ENCODE peak calls at places on chromosomes 2 and 18, in four cellular contexts. N is IMR-90, U is right lobe of liver, J is uterus. G is an unnamed sample.

GRCh38 chr2:210261996-210262510 is 36.8 kb upstream of the ACADL start:
- DNase-seq in N (no peak), U (no peak), J (no peak), G (no peak)

GRCh38 chr2:95578529-95578928 is 13.3 kb upstream of the TRIM43 start:
- DNase-seq in N (no peak), U (no peak), J (no peak), G (no peak)

GRCh38 chr2:215003001-215003400 is 135.4 kb downstream of the ABCA12 start:
- DNase-seq in N (peak), U (no peak), J (no peak), G (no peak)

GRCh38 chr18:75207298-75208054 is 1.5 kb downstream of the PTGR3 start:
- DNase-seq in N (peak), U (no peak), J (no peak), G (no peak)

GRCh38 chr2:9655441-9656269 is 24.9 kb upstream of the YWHAQ start:
- DNase-seq in N (peak), U (no peak), J (no peak), G (peak)

GRCh38 chr2:43230981-43231827 is 4.8 kb upstream of the ZFP36L2 start:
- DNase-seq in N (no peak), U (no peak), J (no peak), G (no peak)

GRCh38 chr2:15311201-15311882 is 249.8 kb downstream of the NBAS start:
- DNase-seq in N (no peak), U (no peak), J (no peak), G (no peak)

GRCh38 chr2:203610558-203610957 is 75.5 kb upstream of the RAPH1 start:
- DNase-seq in N (no peak), U (no peak), J (no peak), G (no peak)

GRCh38 chr2:202408546-202409140 is 32.5 kb downstream of the BMPR2 start:
- DNase-seq in N (no peak), U (no peak), J (no peak), G (no peak)

GRCh38 chr2:10614940-10615339 is 74.8 kb downstream of the NOL10 start:
- DNase-seq in N (peak), U (no peak), J (no peak), G (no peak)

GRCh38 chr18:54932472-54932871 is 26.8 kb downstream of the CCDC68 start:
- DNase-seq in N (no peak), U (no peak), J (no peak), G (no peak)

GRCh38 chr2:166593403-166593802 is 99.4 kb upstream of the SCN7A start:
- DNase-seq in N (peak), U (no peak), J (no peak), G (peak)

GRCh38 chr18:49878567-49878966 is 65.2 kb upstream of the ACAA2 start:
- DNase-seq in N (peak), U (no peak), J (no peak), G (no peak)

GRCh38 chr2:128486640-128487375 is 168.1 kb upstream of the HS6ST1 start:
- DNase-seq in N (no peak), U (no peak), J (no peak), G (no peak)

GRCh38 chr2:120919771-120920437 is 184.2 kb downstream of the GLI2 start:
- DNase-seq in N (peak), U (no peak), J (no peak), G (peak)

GRCh38 chr2:148508878-148509702 is 135.5 kb upstream of the EPC2 start:
- DNase-seq in N (peak), U (peak), J (peak), G (peak)

GRCh38 chr18:11516988-11517630 is 92.3 kb upstream of the SLC35G4 start:
- DNase-seq in N (no peak), U (no peak), J (no peak), G (no peak)

GRCh38 chr2:70785137-70785911 is 5.1 kb downstream of the FIGLA start:
- DNase-seq in N (no peak), U (no peak), J (no peak), G (no peak)

GRCh38 chr18:32906506-32907214 is 133.8 kb upstream of the KLHL14 start:
- DNase-seq in N (no peak), U (no peak), J (no peak), G (no peak)

GRCh38 chr2:30231726-30232026 is 342 bp downstream of the LBH start:
- DNase-seq in N (no peak), U (no peak), J (no peak), G (no peak)

GRCh38 chr18:22639626-22640025 is 221.9 kb upstream of the CTAGE1 start:
- DNase-seq in N (peak), U (no peak), J (no peak), G (no peak)

GRCh38 chr2:120020554-120020953 is 7.7 kb downstream of the EPB41L5 start:
- DNase-seq in N (no peak), U (no peak), J (no peak), G (no peak)

GRCh38 chr2:240646061-240646899 is 21.0 kb downstream of the GPR35 start:
- DNase-seq in N (no peak), U (no peak), J (peak), G (no peak)

GRCh38 chr2:67037655-67038054 is 359.5 kb upstream of the ETAA1 start:
- DNase-seq in N (no peak), U (peak), J (no peak), G (no peak)

GRCh38 chr2:225022188-225022587 is 20.1 kb downstream of the DOCK10 start:
- DNase-seq in N (no peak), U (no peak), J (no peak), G (no peak)

GRCh38 chr2:232901711-232902578 is 31.9 kb downstream of the SNORC start:
- DNase-seq in N (peak), U (peak), J (no peak), G (peak)

GRCh38 chr2:237475704-237476107 is 11.3 kb upstream of the MLPH start:
- DNase-seq in N (peak), U (no peak), J (peak), G (peak)

GRCh38 chr2:144596074-144596871 is 76.4 kb upstream of the ZEB2 start:
- DNase-seq in N (peak), U (no peak), J (no peak), G (peak)

GRCh38 chr18:45423664-45424063 is 191.6 kb upstream of the SLC14A2 start:
- DNase-seq in N (no peak), U (no peak), J (no peak), G (no peak)

GRCh38 chr2:150133623-150134022 is 353.8 kb downstream of the RND3 start:
- DNase-seq in N (peak), U (no peak), J (no peak), G (peak)

GRCh38 chr2:133644850-133645249 is 76.6 kb upstream of the NCKAP5 start:
- DNase-seq in N (no peak), U (no peak), J (no peak), G (no peak)

GRCh38 chr2:162926907-162927306 is 88.3 kb upstream of the KCNH7 start:
- DNase-seq in N (no peak), U (no peak), J (no peak), G (no peak)

GRCh38 chr2:238136820-238137537 is 1.5 kb upstream of the KLHL30 start:
- DNase-seq in N (peak), U (peak), J (peak), G (no peak)

GRCh38 chr2:55418512-55419235 is 982 bp downstream of the CCDC88A start:
- DNase-seq in N (no peak), U (no peak), J (no peak), G (no peak)

GRCh38 chr2:12928706-12929291 is 212.1 kb downstream of the TRIB2 start:
- DNase-seq in N (peak), U (no peak), J (no peak), G (no peak)

GRCh38 chr2:17934721-17935120 is 56.3 kb downstream of the KCNS3 start:
- DNase-seq in N (peak), U (no peak), J (no peak), G (peak)

GRCh38 chr2:160087854-160088745 is 25.7 kb upstream of the PLA2R1 start:
- DNase-seq in N (peak), U (no peak), J (no peak), G (no peak)

GRCh38 chr18:6751207-6751606 is 21.7 kb downstream of the ARHGAP28 start:
- DNase-seq in N (no peak), U (no peak), J (no peak), G (no peak)

GRCh38 chr2:219207254-219207883 is 787 bp downstream of the ZFAND2B start:
- DNase-seq in N (no peak), U (no peak), J (no peak), G (no peak)
- TF ChIP-seq POLR2A in N (no peak), U (no peak), J (no peak), G (no peak)

GRCh38 chr2:176122633-176123482 is at the start of gene HOXD9:
- DNase-seq in N (no peak), U (no peak), J (peak), G (no peak)
- TF ChIP-seq POLR2A in N (no peak), U (no peak), J (peak), G (no peak)

GRCh38 chr2:130154773-130155765 is 10.2 kb upstream of the CCDC74B start:
- DNase-seq in N (no peak), U (no peak), J (no peak), G (no peak)
- TF ChIP-seq POLR2A in N (no peak), U (no peak), J (no peak), G (no peak)

GRCh38 chr2:85582467-85582866 is 1.8 kb upstream of the VAMP5 start:
- DNase-seq in N (no peak), U (no peak), J (no peak), G (no peak)

GRCh38 chr2:85584354-85584856 is at the start of gene VAMP5:
- DNase-seq in N (no peak), U (peak), J (peak), G (no peak)

GRCh38 chr2:85585781-85586105 is 1.5 kb downstream of the VAMP5 start:
- DNase-seq in N (peak), U (no peak), J (no peak), G (peak)

GRCh38 chr2:85583667-85584353 is 421 bp upstream of the VAMP5 start:
- DNase-seq in N (no peak), U (no peak), J (no peak), G (no peak)

DNA sequence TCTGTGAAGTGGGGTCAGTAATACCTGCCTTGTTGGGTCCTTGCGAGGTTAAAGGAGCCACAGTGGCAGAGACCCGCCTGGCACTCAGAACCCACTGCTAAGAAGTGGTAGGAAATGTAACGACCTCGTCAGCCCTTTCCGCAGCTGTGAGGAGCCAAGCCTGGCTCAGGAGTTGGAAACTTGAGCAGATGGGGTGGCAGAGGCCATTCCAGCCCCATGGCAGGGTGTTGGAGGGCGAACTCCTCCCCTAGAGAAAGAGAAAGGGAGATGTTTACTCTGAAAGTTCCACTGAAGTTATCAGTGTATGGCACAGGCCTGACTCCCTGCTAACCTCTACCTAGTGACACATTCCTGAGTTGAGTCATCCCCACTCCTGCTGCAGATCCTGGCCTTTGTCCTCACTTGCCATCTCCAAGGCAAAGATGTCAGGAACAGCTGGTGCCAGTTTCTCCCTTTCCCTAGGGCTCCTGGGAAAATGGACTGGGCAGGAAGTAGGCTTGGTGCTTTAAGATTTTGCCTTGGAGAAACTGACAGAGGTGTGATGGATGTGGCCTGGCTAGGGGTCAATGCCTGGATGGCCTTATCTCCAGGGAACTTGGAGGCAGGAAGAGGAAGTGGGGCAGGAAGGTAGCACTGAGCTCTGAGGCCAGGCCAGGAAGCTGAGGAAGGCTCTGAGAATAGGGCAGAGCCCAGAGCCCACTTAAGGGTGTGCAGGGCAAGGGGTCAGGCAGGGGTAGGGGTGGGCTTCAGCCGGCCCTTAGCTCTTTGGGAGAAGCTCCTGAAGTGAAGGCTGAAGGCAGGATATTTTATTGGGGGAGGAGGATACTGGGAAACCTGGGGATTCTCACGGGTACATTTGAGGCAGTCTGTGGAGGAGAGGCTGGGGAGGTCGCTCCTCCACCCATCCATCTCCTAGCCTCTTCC is 888 bp downstream of the VAMP5 start:
- DNase-seq in N (peak), U (peak), J (peak), G (peak)
- TF ChIP-seq POLR2A in N (no peak), U (peak), J (no peak), G (peak)

DNA sequence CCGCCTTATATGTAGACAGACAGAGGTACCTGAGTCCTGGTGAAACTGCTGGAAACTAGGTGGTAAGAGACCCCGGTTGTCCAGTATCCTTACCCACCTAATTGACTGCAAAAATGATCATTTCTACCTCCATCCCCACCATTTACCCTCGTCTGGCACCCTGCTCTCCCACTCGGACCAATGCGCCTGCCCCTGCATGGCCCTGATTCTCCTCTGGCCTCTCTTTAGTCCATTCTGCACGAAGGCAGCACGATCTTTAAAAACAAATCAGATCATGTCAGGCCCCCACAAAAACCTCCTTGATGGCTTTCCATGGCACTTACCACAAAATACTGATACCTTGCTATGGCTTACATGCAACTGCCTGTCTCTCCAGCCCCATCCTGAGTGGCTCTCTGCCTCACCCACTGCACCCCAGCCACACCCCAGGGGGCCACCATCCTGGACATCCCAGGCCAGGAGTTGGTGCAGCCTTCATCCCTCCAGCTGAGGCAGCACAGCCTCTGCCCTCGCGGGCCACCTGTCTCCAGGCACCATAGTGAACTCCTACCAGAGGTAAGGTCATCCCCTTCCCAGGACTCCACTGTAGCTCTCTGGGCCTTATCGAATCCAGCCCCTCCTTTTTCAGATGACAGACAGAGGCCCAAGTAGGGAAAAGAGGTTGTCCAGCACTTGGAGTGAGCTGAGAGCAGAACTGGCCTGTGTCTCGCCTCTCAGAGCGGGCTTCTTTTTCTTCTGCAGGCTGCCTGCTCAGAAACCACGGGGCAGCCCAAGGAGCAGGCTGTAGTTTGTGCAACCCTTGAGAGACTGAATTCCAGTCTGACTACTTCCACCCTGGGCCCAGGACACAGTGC is 12.3 kb upstream of the CIB4 start:
- DNase-seq in N (no peak), U (no peak), J (no peak), G (no peak)
- TF ChIP-seq POLR2A in N (no peak), U (no peak), J (no peak), G (no peak)

GRCh38 chr2:33494877-33495641 is 18.6 kb downstream of the RASGRP3 start:
- DNase-seq in N (no peak), U (no peak), J (no peak), G (no peak)

GRCh38 chr2:33498291-33498956 is 22.0 kb downstream of the RASGRP3 start:
- DNase-seq in N (no peak), U (no peak), J (no peak), G (no peak)

GRCh38 chr2:33496150-33496549 is 19.7 kb downstream of the RASGRP3 start:
- DNase-seq in N (peak), U (no peak), J (no peak), G (no peak)

GRCh38 chr2:33495683-33496082 is 19.2 kb downstream of the RASGRP3 start:
- DNase-seq in N (no peak), U (no peak), J (no peak), G (no peak)

DNA sequence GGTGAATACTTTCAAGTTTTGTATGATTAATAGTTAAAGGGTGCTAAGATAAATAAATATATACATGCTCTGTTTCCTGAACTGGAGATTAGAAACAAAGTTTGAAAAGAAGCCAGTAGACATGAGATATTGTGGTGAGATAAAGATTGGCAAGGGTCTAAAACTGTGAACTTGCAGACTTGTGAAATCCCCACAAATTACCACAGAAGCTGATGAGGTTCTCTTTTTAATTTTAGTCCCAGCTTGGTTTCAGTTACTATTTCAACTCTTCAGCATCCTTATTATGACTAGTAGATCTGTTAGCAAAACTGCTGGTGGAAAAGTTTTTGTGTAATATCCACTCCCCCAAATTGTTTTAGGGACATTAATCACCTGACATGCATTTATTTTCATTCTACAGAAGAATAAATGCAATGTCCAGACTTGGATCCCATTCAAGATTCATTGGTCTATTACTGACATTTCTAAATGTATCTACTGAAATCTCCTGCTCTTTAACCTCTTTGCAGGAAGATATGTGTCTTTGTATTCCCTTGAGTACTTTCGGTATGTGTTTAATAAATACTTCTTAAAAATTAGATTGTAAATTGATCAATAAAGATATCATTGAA is 20.8 kb downstream of the RASGRP3 start:
- DNase-seq in N (no peak), U (no peak), J (no peak), G (no peak)
- TF ChIP-seq POLR2A in N (no peak), U (no peak), J (no peak), G (no peak)

GRCh38 chr2:134919360-134920210 is 963 bp downstream of the CCNT2 start:
- DNase-seq in N (peak), U (peak), J (no peak), G (no peak)
- TF ChIP-seq POLR2A in N (no peak), U (no peak), J (no peak), G (no peak)

GRCh38 chr2:207163053-207163814 is 2.5 kb downstream of the KLF7 start:
- DNase-seq in N (peak), U (peak), J (peak), G (peak)
- TF ChIP-seq POLR2A in N (peak), U (no peak), J (peak), G (no peak)

G was measured in H54.